ENCODE peak calls at places on chromosomes 3 and 15, in four cellular contexts. One of them, this sample, is unnamed.

GRCh38 chr3:99351097-99351496 is 287.3 kb upstream of the COL8A1 start:
- DNase-seq in SHP77: no peak
- DNase-seq in stimulated activated CD4-positive, alpha-beta T cell treated with anti-CD3 and anti-CD28 coated beads, Interleukin-12 subunit alpha, Interleukin-12 subunit beta, amount 100 ng/mL, for 24 hours: no peak
- DNase-seq in HS-5: no peak
- DNase-seq in this sample: no peak

GRCh38 chr3:48715179-48715800 is 1.7 kb downstream of the IP6K2 start:
- DNase-seq in SHP77: peak; percentile 4
- DNase-seq in stimulated activated CD4-positive, alpha-beta T cell treated with anti-CD3 and anti-CD28 coated beads, Interleukin-12 subunit alpha, Interleukin-12 subunit beta, amount 100 ng/mL, for 24 hours: no peak
- DNase-seq in HS-5: no peak
- DNase-seq in this sample: no peak

GRCh38 chr15:85155857-85156256 is 174.2 kb downstream of the PDE8A start:
- DNase-seq in SHP77: no peak
- DNase-seq in stimulated activated CD4-positive, alpha-beta T cell treated with anti-CD3 and anti-CD28 coated beads, Interleukin-12 subunit alpha, Interleukin-12 subunit beta, amount 100 ng/mL, for 24 hours: no peak
- DNase-seq in HS-5: no peak
- DNase-seq in this sample: no peak

GRCh38 chr3:183892610-183893214 is 8.0 kb upstream of the PARL start:
- DNase-seq in SHP77: peak; percentile 42
- DNase-seq in stimulated activated CD4-positive, alpha-beta T cell treated with anti-CD3 and anti-CD28 coated beads, Interleukin-12 subunit alpha, Interleukin-12 subunit beta, amount 100 ng/mL, for 24 hours: no peak
- DNase-seq in HS-5: no peak
- DNase-seq in this sample: no peak

GRCh38 chr3:146187334-146187950 is 26.5 kb upstream of the PLOD2 start:
- DNase-seq in SHP77: peak; percentile 27
- DNase-seq in stimulated activated CD4-positive, alpha-beta T cell treated with anti-CD3 and anti-CD28 coated beads, Interleukin-12 subunit alpha, Interleukin-12 subunit beta, amount 100 ng/mL, for 24 hours: no peak
- DNase-seq in HS-5: peak; percentile 19
- DNase-seq in this sample: no peak

GRCh38 chr15:89346516-89346915 is 11.9 kb upstream of the POLG start:
- DNase-seq in SHP77: no peak
- DNase-seq in stimulated activated CD4-positive, alpha-beta T cell treated with anti-CD3 and anti-CD28 coated beads, Interleukin-12 subunit alpha, Interleukin-12 subunit beta, amount 100 ng/mL, for 24 hours: no peak
- DNase-seq in HS-5: no peak
- DNase-seq in this sample: no peak

GRCh38 chr3:41434781-41435180 is 235.5 kb downstream of the CTNNB1 start:
- DNase-seq in SHP77: no peak
- DNase-seq in stimulated activated CD4-positive, alpha-beta T cell treated with anti-CD3 and anti-CD28 coated beads, Interleukin-12 subunit alpha, Interleukin-12 subunit beta, amount 100 ng/mL, for 24 hours: no peak
- DNase-seq in HS-5: no peak
- DNase-seq in this sample: no peak

GRCh38 chr15:29151111-29151857 is 118.3 kb downstream of the NSMCE3 start:
- DNase-seq in SHP77: no peak
- DNase-seq in stimulated activated CD4-positive, alpha-beta T cell treated with anti-CD3 and anti-CD28 coated beads, Interleukin-12 subunit alpha, Interleukin-12 subunit beta, amount 100 ng/mL, for 24 hours: no peak
- DNase-seq in HS-5: no peak
- DNase-seq in this sample: no peak

GRCh38 chr3:106399208-106399607 is 530.4 kb upstream of the CBLB start:
- DNase-seq in SHP77: no peak
- DNase-seq in stimulated activated CD4-positive, alpha-beta T cell treated with anti-CD3 and anti-CD28 coated beads, Interleukin-12 subunit alpha, Interleukin-12 subunit beta, amount 100 ng/mL, for 24 hours: no peak
- DNase-seq in HS-5: no peak
- DNase-seq in this sample: no peak